ENCODE peak calls at places on chromosomes 2 and 18, in five cellular contexts. X is sciatic nerve, P is astrocyte of the spinal cord, Y is GM18507, Q is HTR-8/SVneo. Z is an unnamed sample.

GRCh38 chr2:231686192-231687100 is 21.9 kb upstream of the PTMA start:
- DNase-seq in P (no peak), X (no peak), Y (no peak), Q (no peak), Z (no peak)

GRCh38 chr2:73746877-73747208 is 9.7 kb upstream of the TPRKB start:
- DNase-seq in X (no peak), Q (no peak), Y (no peak), P (no peak), Z (no peak)

GRCh38 chr2:163043201-163043600 is 204.6 kb upstream of the KCNH7 start:
- DNase-seq in Q (no peak), P (no peak), X (no peak), Y (no peak), Z (no peak)

GRCh38 chr18:62606106-62606505 is 83.3 kb downstream of the ZCCHC2 start:
- DNase-seq in Q (no peak), X (peak; percentile 15), Y (no peak), P (peak; percentile 13), Z (no peak)

GRCh38 chr18:36511791-36512352 is 214.4 kb downstream of the FHOD3 start:
- DNase-seq in P (no peak), Q (no peak), Y (no peak), X (no peak), Z (no peak)

GRCh38 chr2:222305510-222306392 is 7.0 kb upstream of the PAX3 start:
- DNase-seq in Q (no peak), X (no peak), Y (no peak), P (peak; percentile 41), Z (no peak)

GRCh38 chr2:121436918-121437317 is 93.8 kb upstream of the RNU4ATAC start:
- DNase-seq in Q (no peak), Y (no peak), X (no peak), P (no peak), Z (no peak)

GRCh38 chr18:3452750-3453539 is 3.0 kb downstream of the TGIF1 start:
- DNase-seq in Y (no peak), X (no peak), P (peak; percentile 48), Q (no peak), Z (no peak)

GRCh38 chr2:29304399-29304798 is 189.2 kb downstream of the CLIP4 start:
- DNase-seq in X (no peak), P (no peak), Q (no peak), Y (no peak), Z (no peak)

GRCh38 chr2:174245065-174245464 is 3.3 kb downstream of the OLA1 start:
- DNase-seq in Q (no peak), Y (no peak), P (no peak), X (no peak), Z (no peak)

GRCh38 chr2:9753665-9754531 is 89.4 kb upstream of the TAF1B start:
- DNase-seq in P (no peak), X (no peak), Q (no peak), Y (no peak), Z (no peak)

GRCh38 chr18:63970803-63971191 is 916 bp downstream of the SERPINB8 start:
- DNase-seq in X (peak; percentile 69), P (no peak), Q (peak; percentile 54), Y (no peak), Z (no peak)

GRCh38 chr2:231068525-231069222 is 12.0 kb downstream of the PSMD1 start:
- DNase-seq in Y (no peak), Q (no peak), X (no peak), P (peak; percentile 12), Z (no peak)

GRCh38 chr2:233848276-233848675 is 6.1 kb downstream of the HJURP start:
- DNase-seq in X (no peak), Y (no peak), Q (no peak), P (no peak), Z (no peak)

GRCh38 chr2:164186596-164186995 is 434.7 kb downstream of the GRB14 start:
- DNase-seq in P (no peak), Y (no peak), Q (no peak), X (no peak), Z (no peak)

GRCh38 chr2:32591669-32592463 is 36.0 kb upstream of the TTC27 start:
- DNase-seq in Q (no peak), Y (no peak), X (no peak), P (peak; percentile 27), Z (no peak)

GRCh38 chr18:8982416-8983183 is 119.9 kb upstream of the NDUFV2 start:
- DNase-seq in P (peak; percentile 66), Y (no peak), Q (peak; percentile 54), X (no peak), Z (peak; percentile 51)

GRCh38 chr18:36469471-36469870 is 172.0 kb downstream of the FHOD3 start:
- DNase-seq in P (no peak), Y (no peak), Q (no peak), X (no peak), Z (no peak)

GRCh38 chr2:144426981-144427479 is 92.9 kb downstream of the ZEB2 start:
- DNase-seq in X (no peak), Y (no peak), Q (peak; percentile 8), P (peak; percentile 96), Z (no peak)

GRCh38 chr2:217934321-217935131 is 68.3 kb downstream of the TNS1 start:
- DNase-seq in P (peak; percentile 79), Q (peak; percentile 81), X (no peak), Y (no peak), Z (no peak)

GRCh38 chr2:133240505-133241230 is 327.6 kb downstream of the NCKAP5 start:
- DNase-seq in X (no peak), Y (no peak), P (peak; percentile 43), Q (no peak), Z (no peak)

GRCh38 chr2:30809938-30810337 is 2.7 kb upstream of the CAPN13 start:
- DNase-seq in X (no peak), Q (no peak), Y (no peak), P (no peak), Z (no peak)

GRCh38 chr2:176174850-176175728 is 13.4 kb upstream of the HOXD1 start:
- DNase-seq in X (no peak), Q (no peak), Y (no peak), P (no peak), Z (no peak)

GRCh38 chr2:232325324-232326273 is 53.0 kb upstream of the ALPP start:
- DNase-seq in P (no peak), Q (no peak), X (peak; percentile 83), Y (no peak), Z (no peak)

GRCh38 chr2:231933916-231934401 is 7.8 kb upstream of the NPPC start:
- DNase-seq in X (peak; percentile 74), P (no peak), Q (no peak), Y (no peak), Z (no peak)

GRCh38 chr2:71385008-71385407 is 53.4 kb downstream of the ZNF638 start:
- DNase-seq in Q (peak; percentile 17), Y (no peak), X (no peak), P (peak; percentile 78), Z (peak; percentile 12)

GRCh38 chr2:165646321-165646801 is 147.7 kb downstream of the GALNT3 start:
- DNase-seq in P (peak; percentile 8), Q (no peak), X (no peak), Y (no peak), Z (no peak)

GRCh38 chr2:168948621-168949212 is 47.6 kb downstream of the G6PC2 start:
- DNase-seq in Q (no peak), Y (no peak), X (no peak), P (no peak), Z (peak; percentile 2)

GRCh38 chr2:222751821-222752719 is 80.6 kb downstream of the MOGAT1 start:
- DNase-seq in P (peak; percentile 28), X (no peak), Y (no peak), Q (no peak), Z (no peak)

GRCh38 chr2:216650607-216651229 is 17.5 kb downstream of the IGFBP2 start:
- DNase-seq in Q (no peak), Y (no peak), X (no peak), P (no peak), Z (no peak)

GRCh38 chr2:8872821-8873432 is 35.5 kb upstream of the KIDINS220 start:
- DNase-seq in Y (peak; percentile 15), Q (peak; percentile 56), X (no peak), P (peak; percentile 71), Z (peak; percentile 43)

GRCh38 chr2:144748443-144748842 is 228.5 kb upstream of the ZEB2 start:
- DNase-seq in P (no peak), X (no peak), Y (no peak), Q (no peak), Z (no peak)

GRCh38 chr2:151437630-151438029 is 27.9 kb downstream of the RIF1 start:
- DNase-seq in Y (peak; percentile 7), P (peak; percentile 48), X (no peak), Q (peak; percentile 10), Z (no peak)

GRCh38 chr2:25714740-25715139 is 41.4 kb upstream of the DTNB start:
- DNase-seq in P (no peak), X (no peak), Y (no peak), Q (no peak), Z (no peak)

GRCh38 chr2:165877565-165878550 is 75.7 kb downstream of the TTC21B start:
- DNase-seq in Y (no peak), P (no peak), Q (no peak), X (no peak), Z (no peak)